ENCODE peak calls at places on chromosomes 16 and 17, in six cellular contexts. One of them, this sample, is unnamed.

GRCh38 chr17:18356624-18357023 is 6.7 kb downstream of the SHMT1 start:
- DNase-seq in heart left ventricle: no peak
- DNase-seq in CD8-positive, alpha-beta T cell: no peak
- DNase-seq in endodermal cell: no peak
- DNase-seq in cardiac muscle cell: peak; percentile 86
- DNase-seq in mesendoderm: no peak
- DNase-seq in this sample: no peak

GRCh38 chr16:53465606-53466290 is 31.5 kb downstream of the RBL2 start:
- DNase-seq in cardiac muscle cell: peak; percentile 84
- DNase-seq in CD8-positive, alpha-beta T cell: no peak
- DNase-seq in endodermal cell: no peak
- DNase-seq in mesendoderm: no peak
- DNase-seq in heart left ventricle: no peak
- DNase-seq in this sample: no peak

GRCh38 chr17:338442-339192 is 14.0 kb downstream of the RPH3AL start:
- DNase-seq in CD8-positive, alpha-beta T cell: no peak
- DNase-seq in cardiac muscle cell: no peak
- DNase-seq in heart left ventricle: no peak
- DNase-seq in endodermal cell: no peak
- DNase-seq in mesendoderm: no peak
- DNase-seq in this sample: peak; percentile 62

GRCh38 chr16:86777098-86777946 is 199.0 kb downstream of the FOXL1 start:
- DNase-seq in endodermal cell: no peak
- DNase-seq in mesendoderm: no peak
- DNase-seq in heart left ventricle: no peak
- DNase-seq in cardiac muscle cell: no peak
- DNase-seq in CD8-positive, alpha-beta T cell: no peak
- DNase-seq in this sample: no peak

GRCh38 chr17:39706921-39707337 is 7.1 kb downstream of the ERBB2 start:
- DNase-seq in CD8-positive, alpha-beta T cell: no peak
- DNase-seq in heart left ventricle: peak; percentile 45
- DNase-seq in endodermal cell: no peak
- DNase-seq in cardiac muscle cell: no peak
- DNase-seq in mesendoderm: no peak
- DNase-seq in this sample: no peak

GRCh38 chr16:78437352-78437968 is 338.0 kb downstream of the WWOX start:
- DNase-seq in heart left ventricle: no peak
- DNase-seq in CD8-positive, alpha-beta T cell: peak; percentile 32
- DNase-seq in cardiac muscle cell: peak; percentile 27
- DNase-seq in mesendoderm: peak; percentile 33
- DNase-seq in endodermal cell: peak; percentile 65
- DNase-seq in this sample: peak; percentile 66

GRCh38 chr16:30808163-30808562 is 21.2 kb upstream of the ZNF629 start:
- DNase-seq in mesendoderm: no peak
- DNase-seq in cardiac muscle cell: no peak
- DNase-seq in endodermal cell: no peak
- DNase-seq in CD8-positive, alpha-beta T cell: no peak
- DNase-seq in heart left ventricle: no peak
- DNase-seq in this sample: no peak

GRCh38 chr17:2266045-2266864 is 37.3 kb downstream of the SMG6 start:
- DNase-seq in endodermal cell: no peak
- DNase-seq in cardiac muscle cell: no peak
- DNase-seq in mesendoderm: no peak
- DNase-seq in CD8-positive, alpha-beta T cell: peak; percentile 84
- DNase-seq in heart left ventricle: no peak
- DNase-seq in this sample: no peak

GRCh38 chr16:19284207-19284606 is 1.3 kb upstream of the CLEC19A start:
- DNase-seq in mesendoderm: no peak
- DNase-seq in cardiac muscle cell: no peak
- DNase-seq in CD8-positive, alpha-beta T cell: no peak
- DNase-seq in heart left ventricle: no peak
- DNase-seq in endodermal cell: no peak
- DNase-seq in this sample: no peak

GRCh38 chr17:27376637-27377547 is 79.4 kb upstream of the KSR1 start:
- DNase-seq in endodermal cell: peak; percentile 7
- DNase-seq in CD8-positive, alpha-beta T cell: no peak
- DNase-seq in cardiac muscle cell: no peak
- DNase-seq in mesendoderm: no peak
- DNase-seq in heart left ventricle: no peak
- DNase-seq in this sample: no peak

GRCh38 chr17:80252871-80253270 is 7.8 kb upstream of the RNF213 start:
- DNase-seq in CD8-positive, alpha-beta T cell: peak; percentile 85
- DNase-seq in heart left ventricle: no peak
- DNase-seq in cardiac muscle cell: peak; percentile 33
- DNase-seq in endodermal cell: peak; percentile 91
- DNase-seq in mesendoderm: peak; percentile 65
- DNase-seq in this sample: peak; percentile 96

GRCh38 chr17:32111141-32111771 is 31.0 kb upstream of the RHOT1 start:
- DNase-seq in mesendoderm: peak; percentile 58
- DNase-seq in CD8-positive, alpha-beta T cell: peak; percentile 33
- DNase-seq in endodermal cell: peak; percentile 83
- DNase-seq in heart left ventricle: no peak
- DNase-seq in cardiac muscle cell: peak; percentile 77
- DNase-seq in this sample: peak; percentile 60

GRCh38 chr17:19464033-19465026 is 53.3 kb downstream of the RNF112 start:
- DNase-seq in heart left ventricle: no peak
- DNase-seq in endodermal cell: peak; percentile 47
- DNase-seq in mesendoderm: no peak
- DNase-seq in cardiac muscle cell: no peak
- DNase-seq in CD8-positive, alpha-beta T cell: no peak
- DNase-seq in this sample: no peak

GRCh38 chr17:81071761-81072741 is 37.1 kb downstream of the BAIAP2 start:
- DNase-seq in endodermal cell: no peak
- DNase-seq in cardiac muscle cell: no peak
- DNase-seq in heart left ventricle: no peak
- DNase-seq in mesendoderm: no peak
- DNase-seq in CD8-positive, alpha-beta T cell: no peak
- DNase-seq in this sample: no peak

GRCh38 chr17:38449364-38449763 is 21.1 kb downstream of the ARHGAP23 start:
- DNase-seq in endodermal cell: peak; percentile 86
- DNase-seq in cardiac muscle cell: no peak
- DNase-seq in CD8-positive, alpha-beta T cell: no peak
- DNase-seq in heart left ventricle: no peak
- DNase-seq in mesendoderm: peak; percentile 59
- DNase-seq in this sample: no peak

GRCh38 chr16:89922884-89923639 is at the start of gene TUBB3:
- DNase-seq in endodermal cell: peak; percentile 93
- DNase-seq in CD8-positive, alpha-beta T cell: no peak
- DNase-seq in mesendoderm: peak; percentile 87
- DNase-seq in heart left ventricle: peak; percentile 90
- DNase-seq in cardiac muscle cell: peak; percentile 86
- DNase-seq in this sample: peak; percentile 99

GRCh38 chr16:88350922-88351321 is 31.8 kb upstream of the ZNF469 start:
- DNase-seq in mesendoderm: no peak
- DNase-seq in CD8-positive, alpha-beta T cell: no peak
- DNase-seq in heart left ventricle: peak; percentile 59
- DNase-seq in endodermal cell: no peak
- DNase-seq in cardiac muscle cell: no peak
- DNase-seq in this sample: peak; percentile 78

GRCh38 chr17:39209317-39210092 is 9.4 kb downstream of the RPL19 start:
- DNase-seq in endodermal cell: peak; percentile 86
- DNase-seq in cardiac muscle cell: peak; percentile 66
- DNase-seq in CD8-positive, alpha-beta T cell: peak; percentile 70
- DNase-seq in heart left ventricle: peak; percentile 86
- DNase-seq in mesendoderm: peak; percentile 24
- DNase-seq in this sample: peak; percentile 86

GRCh38 chr16:49015189-49015540 is 266.5 kb downstream of the CBLN1 start:
- DNase-seq in mesendoderm: no peak
- DNase-seq in CD8-positive, alpha-beta T cell: no peak
- DNase-seq in cardiac muscle cell: no peak
- DNase-seq in heart left ventricle: no peak
- DNase-seq in endodermal cell: peak; percentile 72
- DNase-seq in this sample: peak; percentile 68

GRCh38 chr16:15654591-15654990 is 4.5 kb downstream of the NDE1 start:
- DNase-seq in endodermal cell: no peak
- DNase-seq in heart left ventricle: no peak
- DNase-seq in mesendoderm: no peak
- DNase-seq in CD8-positive, alpha-beta T cell: no peak
- DNase-seq in cardiac muscle cell: no peak
- DNase-seq in this sample: no peak

DNA sequence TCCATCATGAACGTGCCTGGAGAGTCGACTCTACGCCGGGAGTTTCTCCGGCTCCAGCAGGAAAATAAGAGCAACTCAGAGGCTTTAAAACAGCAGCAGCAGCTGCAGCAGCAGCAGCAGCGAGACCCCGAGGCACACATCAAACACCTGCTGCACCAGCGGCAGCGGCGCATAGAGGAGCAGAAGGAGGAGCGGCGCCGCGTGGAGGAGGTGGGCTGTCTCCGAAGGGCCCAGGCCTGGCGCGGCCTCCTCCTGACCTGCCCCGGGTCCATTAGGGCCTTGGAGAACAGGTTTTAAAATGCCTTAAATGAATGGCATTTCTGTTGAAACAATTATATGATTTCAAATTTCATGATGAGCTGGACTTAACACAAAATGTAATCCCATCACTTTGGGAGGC is 11.8 kb upstream of the C17orf107 start:
- DNase-seq in CD8-positive, alpha-beta T cell: no peak
- DNase-seq in cardiac muscle cell: no peak
- DNase-seq in mesendoderm: no peak
- DNase-seq in endodermal cell: no peak
- DNase-seq in heart left ventricle: peak; percentile 42
- DNase-seq in this sample: no peak
- H3K36me3 ChIP-seq in CD8-positive, alpha-beta T cell: peaks cover 34% of the 10 kb centered on the region
- H3K36me3 ChIP-seq in cardiac muscle cell: peaks cover 34% of the 10 kb centered on the region
- H3K36me3 ChIP-seq in mesendoderm: peaks cover 7% of the 10 kb centered on the region
- H3K36me3 ChIP-seq in endodermal cell: peaks cover 28% of the 10 kb centered on the region
- H3K36me3 ChIP-seq in heart left ventricle: peaks cover 84% of the 10 kb centered on the region
- H3K36me3 ChIP-seq in this sample: peaks cover 30% of the 10 kb centered on the region

DNA sequence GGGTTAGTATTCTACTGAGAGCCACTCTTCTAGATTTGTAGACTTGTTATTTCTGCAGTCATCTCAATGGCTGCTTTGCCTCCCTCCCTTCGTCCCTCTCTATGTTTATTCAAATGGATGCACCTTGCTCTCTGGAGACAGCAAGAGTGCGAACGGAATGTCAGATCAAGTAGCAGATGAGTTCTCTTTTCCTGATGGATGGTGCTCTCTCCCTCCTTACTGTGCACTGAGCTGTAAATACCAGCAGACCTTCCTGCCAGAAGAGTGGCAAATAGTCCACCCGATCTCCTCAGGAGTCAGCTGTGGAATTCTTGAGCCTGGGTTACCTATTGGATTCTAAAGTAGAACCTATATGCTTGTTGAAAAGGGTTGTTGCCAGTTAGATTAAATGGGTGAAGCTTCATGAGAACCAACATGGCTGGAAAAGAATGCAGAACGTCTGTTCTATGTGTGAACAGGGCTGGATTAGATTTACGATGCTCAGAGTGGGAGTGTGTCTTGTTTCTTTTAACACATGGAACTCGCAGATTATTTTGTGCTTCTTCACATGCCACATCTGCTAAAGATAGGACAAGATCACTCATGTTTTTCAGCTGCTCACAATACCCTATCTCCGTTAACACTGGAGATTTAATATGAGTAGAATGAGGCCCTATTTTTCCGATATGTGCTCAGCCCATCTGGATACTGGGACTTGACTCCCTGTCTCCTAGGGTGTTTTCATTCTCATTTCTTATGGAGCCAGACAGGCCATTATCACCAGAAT is 6.1 kb downstream of the GNAO1 start:
- DNase-seq in heart left ventricle: no peak
- DNase-seq in mesendoderm: no peak
- DNase-seq in CD8-positive, alpha-beta T cell: no peak
- DNase-seq in endodermal cell: peak; percentile 54
- DNase-seq in cardiac muscle cell: no peak
- DNase-seq in this sample: no peak
- H3K4me3 ChIP-seq in heart left ventricle: no peak overlapping the region
- H3K4me3 ChIP-seq in mesendoderm: no peak overlapping the region
- H3K4me3 ChIP-seq in CD8-positive, alpha-beta T cell: no peak overlapping the region
- H3K4me3 ChIP-seq in endodermal cell: no peak overlapping the region
- H3K4me3 ChIP-seq in cardiac muscle cell: no peak overlapping the region
- H3K4me3 ChIP-seq in this sample: no peak overlapping the region

GRCh38 chr17:63657776-63658175 is 35.6 kb downstream of the MAP3K3 start:
- DNase-seq in mesendoderm: no peak
- DNase-seq in cardiac muscle cell: no peak
- DNase-seq in heart left ventricle: no peak
- DNase-seq in endodermal cell: no peak
- DNase-seq in CD8-positive, alpha-beta T cell: no peak
- DNase-seq in this sample: no peak

GRCh38 chr17:63665527-63666214 is 34.3 kb downstream of the LIMD2 start:
- DNase-seq in endodermal cell: no peak
- DNase-seq in mesendoderm: no peak
- DNase-seq in cardiac muscle cell: peak; percentile 25
- DNase-seq in CD8-positive, alpha-beta T cell: no peak
- DNase-seq in heart left ventricle: no peak
- DNase-seq in this sample: no peak

GRCh38 chr17:63658366-63658765 is 36.1 kb downstream of the MAP3K3 start:
- DNase-seq in cardiac muscle cell: peak; percentile 45
- DNase-seq in heart left ventricle: no peak
- DNase-seq in CD8-positive, alpha-beta T cell: no peak
- DNase-seq in endodermal cell: no peak
- DNase-seq in mesendoderm: no peak
- DNase-seq in this sample: no peak

GRCh38 chr17:63659850-63660249 is 37.6 kb downstream of the MAP3K3 start:
- DNase-seq in cardiac muscle cell: no peak
- DNase-seq in CD8-positive, alpha-beta T cell: no peak
- DNase-seq in endodermal cell: no peak
- DNase-seq in heart left ventricle: no peak
- DNase-seq in mesendoderm: no peak
- DNase-seq in this sample: no peak
- H3K36me3 ChIP-seq in cardiac muscle cell: peaks cover 15% of the 10 kb centered on the region
- H3K36me3 ChIP-seq in CD8-positive, alpha-beta T cell: peaks cover 4% of the 10 kb centered on the region
- H3K36me3 ChIP-seq in endodermal cell: peaks cover 32% of the 10 kb centered on the region
- H3K36me3 ChIP-seq in heart left ventricle: peaks cover 93% of the 10 kb centered on the region
- H3K36me3 ChIP-seq in mesendoderm: no peaks in the 10 kb centered on the region
- H3K36me3 ChIP-seq in this sample: peaks cover 3% of the 10 kb centered on the region

GRCh38 chr17:82683534-82683933 is 15.0 kb downstream of the RAB40B start:
- DNase-seq in cardiac muscle cell: no peak
- DNase-seq in heart left ventricle: no peak
- DNase-seq in endodermal cell: no peak
- DNase-seq in CD8-positive, alpha-beta T cell: no peak
- DNase-seq in mesendoderm: no peak
- DNase-seq in this sample: no peak

GRCh38 chr17:82686366-82687324 is 11.9 kb downstream of the RAB40B start:
- DNase-seq in CD8-positive, alpha-beta T cell: no peak
- DNase-seq in endodermal cell: no peak
- DNase-seq in cardiac muscle cell: no peak
- DNase-seq in mesendoderm: no peak
- DNase-seq in heart left ventricle: no peak
- DNase-seq in this sample: no peak

GRCh38 chr17:82687375-82687861 is 11.1 kb downstream of the RAB40B start:
- DNase-seq in mesendoderm: no peak
- DNase-seq in cardiac muscle cell: no peak
- DNase-seq in endodermal cell: no peak
- DNase-seq in heart left ventricle: no peak
- DNase-seq in CD8-positive, alpha-beta T cell: no peak
- DNase-seq in this sample: no peak

GRCh38 chr17:82684207-82684903 is 14.1 kb downstream of the RAB40B start:
- DNase-seq in CD8-positive, alpha-beta T cell: no peak
- DNase-seq in heart left ventricle: no peak
- DNase-seq in endodermal cell: no peak
- DNase-seq in cardiac muscle cell: no peak
- DNase-seq in mesendoderm: no peak
- DNase-seq in this sample: no peak

DNA sequence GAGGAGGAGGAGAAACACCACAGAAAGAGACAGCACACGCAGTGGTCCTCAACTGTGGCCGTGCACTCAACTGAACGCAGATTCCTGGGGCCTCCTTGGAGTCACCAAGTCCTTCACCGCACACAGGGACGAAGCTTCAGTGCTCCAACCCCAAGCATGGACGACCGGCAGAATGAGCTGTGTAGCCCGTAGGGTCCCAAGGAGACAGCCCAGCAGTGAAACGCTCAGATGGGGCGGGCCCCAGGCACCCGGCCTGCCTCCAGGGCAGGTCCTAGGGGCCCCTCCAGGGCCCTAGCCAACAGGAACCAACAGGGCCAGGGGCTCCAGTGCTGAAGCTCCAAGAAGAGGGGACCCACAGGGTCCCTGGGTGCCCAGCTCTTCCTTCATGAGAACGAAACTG is 13.2 kb downstream of the RAB40B start:
- DNase-seq in mesendoderm: no peak
- DNase-seq in endodermal cell: no peak
- DNase-seq in cardiac muscle cell: no peak
- DNase-seq in heart left ventricle: no peak
- DNase-seq in CD8-positive, alpha-beta T cell: no peak
- DNase-seq in this sample: no peak
- H3K4me3 ChIP-seq in mesendoderm: no peak overlapping the region
- H3K4me3 ChIP-seq in endodermal cell: no peak overlapping the region
- H3K4me3 ChIP-seq in cardiac muscle cell: no peak overlapping the region
- H3K4me3 ChIP-seq in heart left ventricle: no peak overlapping the region
- H3K4me3 ChIP-seq in CD8-positive, alpha-beta T cell: no peak overlapping the region
- H3K4me3 ChIP-seq in this sample: no peak overlapping the region